ENCODE peak calls at places on chromosome 17, in ten cellular contexts. Q is stimulated activated CD8-positive, alpha-beta memory T cell treated with anti-CD3 and anti-CD28 coated beads, Interleukin-2, amount 100 ng/mL, for 1 hour; M is AG08396; H is SW 1271; C is activated CD4-positive, alpha-beta T cell treated with anti-CD3 and anti-CD28 coated beads for 1 hour; D is GDM1; I is activated CD8-positive, alpha-beta memory T cell treated with anti-CD3 and anti-CD28 coated beads for 48 hours; Z is HCT116; T is CD4-positive, alpha-beta memory T cell; W is cortex of kidney. G is an unnamed sample.

GRCh38 chr17:43823350-43824084 is 9.4 kb downstream of the MPP3 start:
- DNase-seq in T (no peak), I (no peak), C (no peak), Z (no peak), Q (no peak), M (no peak), W (no peak), H (no peak), D (no peak), G (no peak)

GRCh38 chr17:13513039-13513405 is 88.7 kb downstream of the HS3ST3A1 start:
- DNase-seq in Q (no peak), D (no peak), C (no peak), T (no peak), Z (no peak), M (no peak), W (no peak), I (no peak), H (no peak), G (no peak)

GRCh38 chr17:42522263-42522790 is 13.7 kb upstream of the NAGLU start:
- DNase-seq in M (no peak), Z (no peak), D (no peak), W (no peak), H (no peak), C (no peak), T (no peak), Q (no peak), I (no peak), G (no peak)

GRCh38 chr17:13561606-13562270 is 40.0 kb downstream of the HS3ST3A1 start:
- DNase-seq in H (no peak), W (no peak), I (no peak), C (no peak), Z (no peak), D (no peak), Q (no peak), M (peak), T (no peak), G (no peak)

GRCh38 chr17:57881783-57882291 is 32.0 kb upstream of the MRPS23 start:
- DNase-seq in W (no peak), Q (no peak), H (no peak), I (no peak), D (no peak), Z (no peak), C (no peak), M (no peak), T (no peak), G (no peak)

GRCh38 chr17:2364132-2365116 is 27.1 kb downstream of the SGSM2 start:
- DNase-seq in M (no peak), I (no peak), Q (no peak), T (no peak), Z (no peak), D (no peak), C (no peak), H (no peak), W (no peak), G (no peak)

GRCh38 chr17:61388561-61389356 is 10.9 kb upstream of the TBX2 start:
- DNase-seq in D (no peak), H (no peak), I (no peak), Q (no peak), Z (no peak), W (no peak), C (no peak), T (no peak), M (no peak), G (no peak)

GRCh38 chr17:36933174-36934143 is 3.8 kb upstream of the LHX1 start:
- DNase-seq in H (no peak), C (no peak), Q (no peak), M (peak), D (no peak), Z (no peak), I (no peak), W (no peak), T (peak), G (no peak)

GRCh38 chr17:9971991-9972390 is 66.9 kb upstream of the RCVRN start:
- DNase-seq in W (no peak), M (no peak), I (no peak), T (no peak), D (no peak), Z (no peak), H (no peak), Q (no peak), C (no peak), G (no peak)

GRCh38 chr17:48577946-48578615 is at the start of gene HOXB4:
- DNase-seq in T (peak), M (no peak), Q (peak), H (no peak), C (peak), D (peak), I (peak), W (no peak), Z (no peak), G (peak)

GRCh38 chr17:32877164-32877764 is 340 bp upstream of the MYO1D start:
- DNase-seq in Q (peak), H (peak), M (peak), C (peak), Z (peak), T (peak), I (peak), W (no peak), D (peak), G (peak)

GRCh38 chr17:73412914-73413313 is 101.1 kb upstream of the CDC42EP4 start:
- DNase-seq in C (no peak), D (no peak), M (no peak), I (no peak), Z (no peak), T (no peak), Q (no peak), W (no peak), H (no peak), G (no peak)